ENCODE peak calls at places on chromosomes 7 and 10, in nine cellular contexts. Q is coronary artery, T is fibroblast of pulmonary artery, E is uterus, B is cardiac muscle cell, Z is Calu3, M is heart left ventricle, G is astrocyte of the spinal cord, D is DND-41. O is an unnamed sample.

GRCh38 chr10:21860718-21861117 is 142.8 kb downstream of the DNAJC1 start:
- DNase-seq in Q (no peak), T (peak), E (no peak), B (peak), Z (no peak), M (no peak), G (peak), D (no peak), O (no peak)

GRCh38 chr10:35789996-35790395 is 147.9 kb upstream of the FZD8 start:
- DNase-seq in Q (no peak), T (peak), E (no peak), B (no peak), Z (no peak), M (no peak), G (no peak), D (no peak), O (no peak)

GRCh38 chr7:44103566-44103940 is 592 bp upstream of the AEBP1 start:
- DNase-seq in Q (no peak), T (no peak), E (no peak), B (no peak), Z (no peak), M (no peak), G (no peak), D (no peak), O (no peak)

GRCh38 chr10:5942471-5942870 is 34.9 kb downstream of the IL15RA start:
- DNase-seq in Q (no peak), T (no peak), E (peak), B (no peak), Z (no peak), M (peak), G (no peak), D (no peak), O (peak)

GRCh38 chr7:55148571-55148970 is 129.8 kb downstream of the EGFR start:
- DNase-seq in Q (no peak), T (no peak), E (no peak), B (no peak), Z (no peak), M (no peak), G (no peak), D (no peak), O (no peak)

GRCh38 chr7:132251327-132251659 is 325.0 kb downstream of the PLXNA4 start:
- DNase-seq in Q (peak), T (no peak), E (no peak), B (peak), Z (peak), M (peak), G (no peak), D (no peak), O (no peak)

GRCh38 chr10:87642988-87643387 is 16.7 kb upstream of the PAPSS2 start:
- DNase-seq in Q (no peak), T (no peak), E (no peak), B (no peak), Z (no peak), M (no peak), G (no peak), D (no peak), O (no peak)

GRCh38 chr10:91597397-91597881 is 35.4 kb downstream of the PPP1R3C start:
- DNase-seq in Q (no peak), T (peak), E (no peak), B (peak), Z (peak), M (no peak), G (peak), D (no peak), O (no peak)

GRCh38 chr7:455110-455928 is 64.3 kb downstream of the PDGFA start:
- DNase-seq in Q (no peak), T (peak), E (peak), B (peak), Z (peak), M (peak), G (no peak), D (no peak), O (no peak)

GRCh38 chr10:123009105-123009805 is 449 bp downstream of the ACADSB start:
- DNase-seq in Q (peak), T (no peak), E (peak), B (peak), Z (peak), M (no peak), G (peak), D (peak), O (peak)

GRCh38 chr10:126247454-126247975 is 140.8 kb downstream of the ADAM12 start:
- DNase-seq in Q (peak), T (peak), E (peak), B (peak), Z (peak), M (peak), G (peak), D (no peak), O (no peak)

GRCh38 chr7:151672706-151673105 is 153.0 kb upstream of the RHEB start:
- DNase-seq in Q (no peak), T (no peak), E (no peak), B (peak), Z (no peak), M (peak), G (no peak), D (no peak), O (no peak)

GRCh38 chr7:70574970-70575799 is 556.8 kb upstream of the GALNT17 start:
- DNase-seq in Q (no peak), T (no peak), E (no peak), B (no peak), Z (no peak), M (no peak), G (peak), D (no peak), O (no peak)

GRCh38 chr10:100890141-100890695 is 22.5 kb upstream of the SLF2 start:
- DNase-seq in Q (peak), T (no peak), E (no peak), B (no peak), Z (no peak), M (no peak), G (no peak), D (no peak), O (no peak)

GRCh38 chr7:135743907-135744789 is 4.5 kb downstream of the FAM180A start:
- DNase-seq in Q (no peak), T (peak), E (peak), B (peak), Z (no peak), M (no peak), G (peak), D (no peak), O (no peak)

GRCh38 chr7:151694828-151695580 is 175.3 kb upstream of the RHEB start:
- DNase-seq in Q (peak), T (no peak), E (no peak), B (no peak), Z (peak), M (peak), G (no peak), D (no peak), O (no peak)

GRCh38 chr10:91931526-91932190 is 8.1 kb downstream of the BTAF1 start:
- DNase-seq in Q (no peak), T (no peak), E (no peak), B (no peak), Z (no peak), M (no peak), G (no peak), D (no peak), O (no peak)

GRCh38 chr10:127921075-127921750 is 14.3 kb downstream of the PTPRE start:
- DNase-seq in Q (peak), T (no peak), E (no peak), B (no peak), Z (no peak), M (no peak), G (no peak), D (no peak), O (no peak)

GRCh38 chr7:17269345-17270221 is 28.9 kb upstream of the AHR start:
- DNase-seq in Q (no peak), T (no peak), E (no peak), B (no peak), Z (no peak), M (no peak), G (no peak), D (no peak), O (no peak)

GRCh38 chr10:87842776-87843497 is 20.4 kb downstream of the KLLN start:
- DNase-seq in Q (no peak), T (peak), E (no peak), B (peak), Z (no peak), M (no peak), G (peak), D (no peak), O (no peak)

GRCh38 chr10:68153473-68154210 is 44.4 kb downstream of the MYPN start:
- DNase-seq in Q (peak), T (peak), E (no peak), B (peak), Z (peak), M (peak), G (peak), D (no peak), O (no peak)

GRCh38 chr10:11131112-11131639 is 113.5 kb downstream of the CELF2 start:
- DNase-seq in Q (no peak), T (no peak), E (no peak), B (no peak), Z (no peak), M (no peak), G (no peak), D (no peak), O (no peak)

GRCh38 chr7:23389701-23390100 is 80.6 kb downstream of the IGF2BP3 start:
- DNase-seq in Q (no peak), T (no peak), E (no peak), B (no peak), Z (no peak), M (no peak), G (no peak), D (no peak), O (no peak)

GRCh38 chr7:124162667-124163066 is 129.8 kb upstream of the TMEM229A start:
- DNase-seq in Q (no peak), T (peak), E (no peak), B (peak), Z (no peak), M (no peak), G (peak), D (no peak), O (no peak)

GRCh38 chr7:27201231-27202017 is 1.5 kb upstream of the HOXA13 start:
- DNase-seq in Q (no peak), T (no peak), E (no peak), B (no peak), Z (no peak), M (no peak), G (no peak), D (no peak), O (no peak)

GRCh38 chr10:14560274-14560673 is 214.4 kb downstream of the FAM107B start:
- DNase-seq in Q (no peak), T (peak), E (no peak), B (peak), Z (peak), M (no peak), G (peak), D (no peak), O (peak)

GRCh38 chr7:157930926-157931466 is 594.2 kb downstream of the DNAJB6 start:
- DNase-seq in Q (peak), T (no peak), E (no peak), B (no peak), Z (no peak), M (no peak), G (no peak), D (no peak), O (no peak)

GRCh38 chr7:143002106-143002505 is 24.8 kb downstream of the OR9A2 start:
- DNase-seq in Q (no peak), T (peak), E (no peak), B (peak), Z (peak), M (no peak), G (no peak), D (peak), O (no peak)

GRCh38 chr10:9621216-9621615 is 1396.5 kb upstream of the CELF2 start:
- DNase-seq in Q (no peak), T (no peak), E (no peak), B (no peak), Z (no peak), M (no peak), G (no peak), D (no peak), O (no peak)

GRCh38 chr10:122044713-122045112 is 55.8 kb downstream of the TACC2 start:
- DNase-seq in Q (no peak), T (peak), E (peak), B (peak), Z (no peak), M (peak), G (peak), D (no peak), O (no peak)

GRCh38 chr10:77279207-77279606 is 358.4 kb downstream of the KCNMA1 start:
- DNase-seq in Q (no peak), T (no peak), E (peak), B (peak), Z (no peak), M (no peak), G (peak), D (peak), O (no peak)

GRCh38 chr7:71824356-71824755 is 587.8 kb downstream of the CALN1 start:
- DNase-seq in Q (no peak), T (no peak), E (no peak), B (peak), Z (no peak), M (no peak), G (peak), D (no peak), O (no peak)

GRCh38 chr7:29035044-29035740 is 77.1 kb upstream of the TRIL start:
- DNase-seq in Q (no peak), T (peak), E (no peak), B (peak), Z (peak), M (no peak), G (peak), D (no peak), O (no peak)

GRCh38 chr10:85224366-85224960 is 896.1 kb downstream of the CCSER2 start:
- DNase-seq in Q (no peak), T (no peak), E (no peak), B (no peak), Z (no peak), M (no peak), G (no peak), D (no peak), O (no peak)

GRCh38 chr10:48996-49395 is at the start of gene TUBB8:
- DNase-seq in Q (no peak), T (no peak), E (no peak), B (no peak), Z (no peak), M (no peak), G (no peak), D (no peak), O (no peak)

GRCh38 chr7:32427769-32428291 is 62.4 kb downstream of the LSM5 start:
- DNase-seq in Q (no peak), T (peak), E (peak), B (peak), Z (peak), M (peak), G (peak), D (peak), O (peak)
- TF ChIP-seq CTCF in Q (no peak), T (peak), E (no peak), B (peak), Z (peak), M (no peak), G (peak), D (peak), O (peak)

DNA sequence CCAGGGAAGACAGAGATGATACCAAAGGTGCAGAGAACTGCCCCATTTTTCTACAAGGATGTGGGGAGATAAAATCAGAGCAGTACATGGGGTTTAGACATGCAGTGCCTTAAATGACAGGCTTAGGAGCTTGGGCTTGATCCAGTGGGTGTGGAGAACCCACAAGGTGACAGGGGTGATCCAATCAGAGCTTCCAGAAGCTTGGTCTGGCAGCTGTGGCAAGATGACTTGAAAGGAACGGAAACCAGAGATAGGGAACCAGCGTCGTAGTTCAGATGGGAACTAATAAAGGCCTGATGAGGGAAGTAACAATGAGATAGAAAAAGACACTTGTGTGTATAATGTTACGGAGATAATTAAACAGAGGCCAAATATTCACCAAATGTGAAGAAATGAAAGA is 80.7 kb downstream of the SLC37A3 start:
- DNase-seq in Q (no peak), T (no peak), E (no peak), B (no peak), Z (no peak), M (no peak), G (no peak), D (peak), O (no peak)
- TF ChIP-seq CTCF in Q (no peak), T (no peak), E (no peak), B (no peak), Z (no peak), M (no peak), G (no peak), D (no peak), O (no peak)

DNA sequence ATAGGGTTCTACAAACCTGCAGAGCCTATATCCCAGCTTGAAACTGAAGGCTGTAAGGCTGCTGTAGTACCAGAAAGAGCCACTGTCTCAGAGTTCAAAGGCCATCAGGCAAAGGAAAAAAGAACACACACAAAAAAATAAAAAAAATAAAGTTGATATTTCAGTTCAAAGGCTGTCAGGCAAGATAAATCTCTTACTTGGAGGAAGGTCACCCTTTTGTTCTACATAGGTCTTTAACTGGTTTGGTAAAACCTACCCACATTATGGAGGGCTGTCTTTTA is 12.0 kb upstream of the TMEM26 start:
- DNase-seq in Q (no peak), T (no peak), E (no peak), B (no peak), Z (no peak), M (no peak), G (no peak), D (no peak), O (no peak)
- TF ChIP-seq CTCF in Q (no peak), T (peak), E (no peak), B (no peak), Z (no peak), M (no peak), G (peak), D (no peak), O (no peak)

GRCh38 chr10:83952273-83952672 is 187.0 kb upstream of the GHITM start:
- DNase-seq in Q (no peak), T (no peak), E (no peak), B (no peak), Z (no peak), M (no peak), G (no peak), D (no peak), O (no peak)
- TF ChIP-seq CTCF in Q (no peak), T (no peak), E (no peak), B (no peak), Z (no peak), M (no peak), G (no peak), D (no peak), O (no peak)

DNA sequence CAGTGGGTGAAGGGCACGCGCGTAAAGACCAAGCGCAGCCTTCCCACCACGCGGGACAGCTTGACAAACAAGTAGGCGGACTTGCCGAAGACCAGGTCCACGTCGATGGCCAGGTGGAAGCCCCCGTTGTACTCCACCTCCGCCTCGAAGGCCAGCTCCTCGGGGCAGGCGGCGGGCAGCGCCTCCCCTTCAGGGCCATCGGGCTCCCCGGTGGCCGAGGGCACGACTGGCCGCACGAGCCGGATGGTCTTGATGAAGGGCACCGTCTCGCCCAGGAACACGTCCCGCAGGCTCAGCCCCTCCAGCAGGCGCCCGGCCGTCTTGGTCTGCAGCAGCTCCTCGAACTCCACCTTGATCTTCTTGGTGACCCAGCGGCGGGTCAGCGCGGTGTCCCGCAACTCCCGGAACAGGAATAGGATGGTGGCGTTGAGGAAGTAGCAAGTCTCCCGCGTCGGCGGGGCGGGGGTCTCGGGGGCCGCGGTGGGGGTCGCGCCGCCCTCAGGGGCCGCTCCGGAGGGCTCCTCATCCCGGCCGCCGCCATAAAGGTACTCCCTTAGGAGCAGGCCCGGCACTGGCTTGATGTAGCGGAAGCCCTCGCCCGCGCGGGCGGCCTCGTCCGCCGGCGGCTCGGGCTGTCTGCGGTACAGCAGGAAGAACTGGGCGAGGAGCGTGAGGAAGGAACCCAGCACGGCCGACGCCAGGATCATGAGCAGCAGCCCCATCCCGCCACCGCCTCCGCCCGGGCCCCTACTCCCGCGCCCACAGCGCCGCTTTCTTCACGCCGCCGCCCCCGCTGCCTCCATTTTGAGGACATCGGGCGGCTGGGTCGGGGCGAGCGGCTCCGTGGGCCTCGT is 507 bp downstream of the PDZD8 start:
- DNase-seq in Q (peak), T (peak), E (peak), B (peak), Z (no peak), M (peak), G (peak), D (no peak), O (peak)
- TF ChIP-seq CTCF in Q (no peak), T (no peak), E (no peak), B (no peak), Z (no peak), M (no peak), G (no peak), D (no peak), O (no peak)

GRCh38 chr7:117480978-117481377 is 1.2 kb downstream of the CFTR start:
- DNase-seq in Q (no peak), T (no peak), E (no peak), B (no peak), Z (peak), M (no peak), G (no peak), D (no peak), O (no peak)
- TF ChIP-seq CTCF in Q (no peak), T (no peak), E (no peak), B (no peak), Z (no peak), M (no peak), G (no peak), D (no peak), O (no peak)

GRCh38 chr7:6179620-6180343 is 92.6 kb downstream of the CYTH3 start:
- DNase-seq in Q (peak), T (no peak), E (no peak), B (no peak), Z (no peak), M (no peak), G (no peak), D (no peak), O (no peak)
- TF ChIP-seq CTCF in Q (no peak), T (no peak), E (no peak), B (no peak), Z (no peak), M (no peak), G (no peak), D (no peak), O (no peak)

GRCh38 chr10:99536400-99537254 is 3.9 kb downstream of the NKX2-3 start:
- DNase-seq in Q (no peak), T (no peak), E (no peak), B (no peak), Z (peak), M (no peak), G (no peak), D (no peak), O (no peak)
- TF ChIP-seq CTCF in Q (no peak), T (no peak), E (no peak), B (no peak), Z (no peak), M (no peak), G (no peak), D (no peak), O (no peak)

GRCh38 chr7:82429408-82429807 is 14.2 kb downstream of the CACNA2D1 start:
- DNase-seq in Q (no peak), T (no peak), E (no peak), B (no peak), Z (no peak), M (no peak), G (no peak), D (no peak), O (no peak)

GRCh38 chr7:82430518-82431465 is 12.8 kb downstream of the CACNA2D1 start:
- DNase-seq in Q (no peak), T (peak), E (no peak), B (peak), Z (no peak), M (no peak), G (no peak), D (no peak), O (no peak)

GRCh38 chr7:82423446-82423845 is 20.1 kb downstream of the CACNA2D1 start:
- DNase-seq in Q (no peak), T (no peak), E (no peak), B (no peak), Z (no peak), M (no peak), G (no peak), D (no peak), O (no peak)

GRCh38 chr7:82433507-82433906 is 10.1 kb downstream of the CACNA2D1 start:
- DNase-seq in Q (no peak), T (no peak), E (no peak), B (no peak), Z (no peak), M (no peak), G (no peak), D (no peak), O (no peak)

GRCh38 chr7:82428186-82428961 is 15.2 kb downstream of the CACNA2D1 start:
- DNase-seq in Q (no peak), T (peak), E (no peak), B (peak), Z (no peak), M (no peak), G (peak), D (no peak), O (no peak)
- TF ChIP-seq CTCF in Q (no peak), T (no peak), E (no peak), B (no peak), Z (no peak), M (no peak), G (no peak), D (no peak), O (no peak)